ENCODE peak calls at places on chromosomes 11 and 22, in ten cellular contexts. Y, Q, D, U, X, H, Z, W, V and S are unnamed samples.

GRCh38 chr11:113274708-113275582 is 39.4 kb upstream of the TTC12 start:
- DNase-seq in V (peak; percentile 11), U (no peak), W (no peak), Y (no peak), D (peak; percentile 20), Q (no peak), Z (no peak), X (no peak), H (peak; percentile 19), S (no peak)

GRCh38 chr22:23263651-23264555 is 83.6 kb downstream of the BCR start:
- DNase-seq in H (no peak), W (no peak), Z (no peak), D (peak; percentile 28), U (no peak), X (no peak), V (no peak), Q (no peak), Y (no peak), S (no peak)

GRCh38 chr11:108628326-108628725 is 34.8 kb upstream of the EXPH5 start:
- DNase-seq in V (no peak), Y (no peak), D (no peak), W (no peak), X (no peak), H (no peak), Q (no peak), U (no peak), Z (no peak), S (no peak)

GRCh38 chr22:35183917-35184316 is 73.4 kb upstream of the HMGXB4 start:
- DNase-seq in X (no peak), Y (no peak), D (no peak), W (no peak), U (no peak), H (no peak), Q (no peak), V (no peak), Z (no peak), S (no peak)

GRCh38 chr11:74543991-74544390 is 48.4 kb upstream of the POLD3 start:
- DNase-seq in Q (no peak), U (peak; percentile 64), H (peak; percentile 32), X (no peak), D (peak; percentile 71), W (no peak), Z (no peak), V (no peak), Y (no peak), S (no peak)

GRCh38 chr11:66857234-66857926 is 516 bp downstream of the LRFN4 start:
- DNase-seq in X (no peak), D (peak; percentile 30), Z (no peak), Q (no peak), U (no peak), H (no peak), V (peak; percentile 14), W (no peak), Y (no peak), S (no peak)

GRCh38 chr11:118180300-118180703 is 3.9 kb upstream of the SCN2B start:
- DNase-seq in V (no peak), U (no peak), W (peak; percentile 26), H (no peak), Z (no peak), Y (no peak), X (peak; percentile 37), Q (no peak), D (peak; percentile 65), S (no peak)

GRCh38 chr22:44752285-44753188 is at the start of gene ARHGAP8:
- DNase-seq in Q (no peak), H (peak; percentile 43), V (peak; percentile 79), U (peak; percentile 82), D (peak; percentile 53), X (no peak), Z (no peak), Y (no peak), W (no peak), S (peak; percentile 40)

GRCh38 chr11:129910360-129910759 is 15.0 kb upstream of the NFRKB start:
- DNase-seq in D (no peak), V (no peak), Y (no peak), X (no peak), Z (no peak), W (no peak), U (no peak), H (no peak), Q (no peak), S (no peak)

DNA sequence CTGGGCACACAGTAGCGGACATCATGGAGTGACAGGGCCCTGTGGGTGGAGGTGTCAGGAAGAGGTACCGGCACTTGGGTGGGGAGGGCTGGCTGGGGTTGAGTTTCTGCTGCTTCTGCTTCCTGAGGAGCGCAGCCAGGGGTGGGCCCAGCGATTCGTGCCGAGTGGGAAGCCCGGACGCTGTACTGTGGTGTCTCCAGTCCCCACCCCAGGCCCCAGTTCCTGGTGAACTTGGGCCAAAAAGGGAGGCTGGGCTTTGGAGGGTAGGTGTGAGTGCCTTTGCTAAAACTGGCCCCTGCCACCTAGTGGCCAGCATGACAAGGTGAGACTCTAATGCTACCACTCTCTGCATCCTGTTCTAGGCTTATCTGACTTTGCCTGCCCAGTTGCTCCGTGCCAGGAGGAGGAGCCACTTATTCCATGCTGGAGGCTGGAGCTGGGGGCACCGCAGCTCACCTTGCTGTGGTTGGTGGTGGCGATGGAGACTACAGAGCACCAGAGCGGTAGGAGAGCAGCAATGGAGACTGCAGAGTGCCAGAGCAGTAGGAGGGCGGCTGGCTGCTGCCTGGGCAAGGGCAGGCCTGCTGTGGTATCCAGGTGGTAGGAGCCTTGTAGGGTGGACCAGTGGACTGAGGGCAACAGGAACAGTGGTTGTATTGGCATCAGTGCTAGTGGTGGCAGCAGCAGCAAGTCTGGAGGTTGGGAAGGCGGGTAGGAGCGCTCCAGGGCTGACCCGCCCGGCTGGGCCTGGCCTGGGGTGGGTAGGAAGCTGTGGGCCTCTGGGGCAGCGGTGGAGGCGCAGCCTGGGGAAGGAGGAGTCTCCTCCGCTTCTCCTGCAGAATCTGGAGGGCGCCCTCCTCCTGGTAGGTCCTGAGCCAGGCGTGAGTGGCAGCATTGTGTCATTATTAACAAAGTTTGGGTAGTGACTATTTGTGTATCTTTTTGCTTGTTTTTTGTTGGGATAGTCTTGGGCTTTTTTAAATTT is 2.2 kb upstream of the RFPL2 start:
- DNase-seq in X (no peak), U (peak; percentile 40), W (peak; percentile 12), Z (no peak), D (peak; percentile 49), Y (no peak), Q (no peak), V (peak; percentile 68), H (peak; percentile 48), S (no peak)
- TF ChIP-seq CTCF in X (peak; percentile 57), U (peak; percentile 44), W (peak; percentile 54), Z (peak; percentile 52), D (peak; percentile 71), Y (peak; percentile 58), Q (peak; percentile 29), V (peak; percentile 72), H (peak; percentile 65), S (peak; percentile 50)

DNA sequence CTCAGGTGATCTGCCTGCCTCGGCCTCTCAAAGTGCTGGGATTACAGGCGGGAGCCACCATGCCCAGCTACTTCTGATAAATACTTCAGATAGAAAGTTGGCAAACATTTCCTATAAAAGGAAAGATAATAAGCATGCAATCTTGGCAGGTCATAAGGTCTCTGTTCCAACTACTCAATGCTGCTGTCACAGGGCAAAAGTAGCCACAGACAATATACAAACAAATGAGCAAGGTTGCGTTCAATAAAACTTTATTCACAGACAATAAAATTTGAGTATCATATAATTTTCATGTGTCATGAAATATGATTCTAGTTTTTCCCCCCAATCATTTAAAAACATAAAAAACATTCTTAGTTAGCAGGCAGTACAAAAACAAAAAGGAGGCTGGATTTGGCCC is 53.1 kb upstream of the CLNS1A start:
- DNase-seq in H (no peak), V (no peak), Y (no peak), D (no peak), U (no peak), Z (no peak), W (no peak), X (no peak), Q (no peak), S (no peak)
- TF ChIP-seq CTCF in H (no peak), V (no peak), Y (no peak), D (no peak), U (no peak), Z (no peak), W (no peak), X (no peak), Q (no peak), S (no peak)

GRCh38 chr11:119284344-119285157 is 32.4 kb downstream of the MCAM start:
- DNase-seq in H (peak; percentile 73), D (peak; percentile 63), V (peak; percentile 4), X (no peak), W (peak; percentile 45), Y (peak; percentile 5), U (no peak), Q (peak; percentile 47), Z (no peak), S (no peak)
- TF ChIP-seq CTCF in H (peak; percentile 83), D (peak; percentile 56), V (no peak), X (peak; percentile 63), W (peak; percentile 50), Y (peak; percentile 49), U (peak; percentile 19), Q (peak; percentile 54), Z (peak; percentile 31), S (peak; percentile 51)

DNA sequence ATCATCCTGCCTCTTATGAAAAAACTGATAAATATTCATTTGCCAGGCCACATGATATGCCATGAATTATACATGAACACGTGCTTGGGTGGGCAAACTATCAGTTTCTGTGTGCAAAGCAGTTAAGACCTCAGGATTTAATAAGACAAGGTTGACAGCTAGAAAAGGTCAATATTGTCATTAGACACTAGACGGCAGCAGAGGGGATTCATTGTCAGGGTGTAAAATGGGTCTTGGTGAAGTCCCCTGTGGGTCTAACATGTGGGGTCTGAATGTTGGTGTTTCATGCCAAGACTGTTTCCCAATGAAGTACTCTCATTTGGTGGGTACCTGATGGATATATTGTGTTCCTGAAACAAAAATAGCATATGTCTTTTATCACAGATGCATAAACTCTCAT is 111.9 kb downstream of the MYO18B start:
- DNase-seq in Q (no peak), D (no peak), W (no peak), Z (no peak), U (no peak), V (no peak), Y (no peak), X (no peak), H (peak; percentile 1), S (no peak)
- TF ChIP-seq CTCF in Q (no peak), D (no peak), W (no peak), Z (no peak), U (no peak), V (peak; percentile 52), Y (no peak), X (peak; percentile 56), H (peak; percentile 37), S (peak; percentile 41)

GRCh38 chr11:91374794-91375193 is 849.8 kb upstream of the FAT3 start:
- DNase-seq in X (no peak), Y (no peak), W (no peak), D (no peak), H (no peak), V (no peak), Q (no peak), U (no peak), Z (no peak), S (no peak)

GRCh38 chr11:91373497-91373896 is 851.1 kb upstream of the FAT3 start:
- DNase-seq in X (no peak), Q (no peak), V (no peak), Y (no peak), U (no peak), W (no peak), H (peak; percentile 32), Z (no peak), D (no peak), S (no peak)
- TF ChIP-seq CTCF in X (no peak), Q (no peak), V (no peak), Y (no peak), U (no peak), W (no peak), H (peak; percentile 51), Z (no peak), D (no peak), S (no peak)